ENCODE peak calls at places on chromosomes 16 and 17, in four cellular contexts. I is A549, D is Right ventricle myocardium inferior, G is right cardiac atrium. T is an unnamed sample.

GRCh38 chr16:71368958-71369357 is 10.4 kb downstream of the CALB2 start:
- ATAC-seq in I (no peak), D (no peak), G (no peak), T (no peak)

GRCh38 chr17:59651346-59651745 is 31.7 kb downstream of the CLTC start:
- ATAC-seq in I (no peak), D (no peak), G (no peak), T (no peak)

GRCh38 chr17:81405382-81406005 is 10.2 kb downstream of the BAHCC1 start:
- ATAC-seq in I (no peak), D (peak; percentile 57), G (peak; percentile 64), T (no peak)

GRCh38 chr16:64051826-64052225 is 1070.0 kb downstream of the CDH11 start:
- ATAC-seq in I (no peak), D (no peak), G (no peak), T (peak; percentile 31)

GRCh38 chr17:34252890-34253525 is 2.1 kb upstream of the CCL2 start:
- ATAC-seq in I (no peak), D (peak; percentile 1), G (no peak), T (no peak)

GRCh38 chr16:24037335-24037734 is 201.6 kb downstream of the PRKCB start:
- ATAC-seq in I (no peak), D (no peak), G (no peak), T (no peak)

GRCh38 chr17:76373481-76373825 is 11.0 kb upstream of the SPHK1 start:
- ATAC-seq in I (no peak), D (no peak), G (no peak), T (no peak)

GRCh38 chr17:82089723-82090548 is 8.1 kb downstream of the FASN start:
- ATAC-seq in I (no peak), D (no peak), G (no peak), T (no peak)

GRCh38 chr16:17270111-17270510 is 200.6 kb downstream of the XYLT1 start:
- ATAC-seq in I (no peak), D (no peak), G (no peak), T (no peak)

GRCh38 chr16:7605812-7606211 is 273.2 kb downstream of the RBFOX1 start:
- ATAC-seq in I (no peak), D (no peak), G (no peak), T (no peak)

T was measured in esophagus mucosa.